ENCODE peak calls at places on chromosomes 7 and 10, in four cellular contexts. F is HepG2, T is GM12878, Q is K562. I is an unnamed sample.

GRCh38 chr7:24978837-24979469 is 1.0 kb downstream of the OSBPL3 start:
- DNase-seq in F (no peak), T (no peak), Q (no peak), I (peak; percentile 56)

GRCh38 chr10:49096890-49097445 is 18.4 kb downstream of the VSTM4 start:
- DNase-seq in F (no peak), T (no peak), Q (no peak), I (no peak)

GRCh38 chr10:43120948-43121290 is 17.3 kb upstream of the CSGALNACT2 start:
- DNase-seq in F (no peak), T (peak; percentile 56), Q (no peak), I (no peak)

GRCh38 chr7:42002654-42003053 is 234.4 kb downstream of the GLI3 start:
- DNase-seq in F (no peak), T (no peak), Q (no peak), I (no peak)

GRCh38 chr10:511849-512191 is 177.6 kb downstream of the DIP2C start:
- DNase-seq in F (no peak), T (no peak), Q (no peak), I (no peak)

GRCh38 chr7:2719007-2719406 is 31.0 kb downstream of the AMZ1 start:
- DNase-seq in F (no peak), T (no peak), Q (peak; percentile 69), I (peak; percentile 29)

GRCh38 chr10:124152139-124152780 is 58.9 kb upstream of the CHST15 start:
- DNase-seq in F (peak; percentile 38), T (no peak), Q (no peak), I (no peak)

GRCh38 chr10:73887038-73888015 is 13.0 kb upstream of the CAMK2G start:
- DNase-seq in F (no peak), T (no peak), Q (no peak), I (no peak)

GRCh38 chr10:91513598-91513997 is 103.5 kb downstream of the HECTD2 start:
- DNase-seq in F (no peak), T (no peak), Q (no peak), I (no peak)

GRCh38 chr7:78018541-78019456 is 220.2 kb downstream of the PHTF2 start:
- DNase-seq in F (no peak), T (no peak), Q (no peak), I (peak; percentile 51)

GRCh38 chr7:17530249-17530648 is 231.8 kb downstream of the AHR start:
- DNase-seq in F (no peak), T (no peak), Q (no peak), I (no peak)

DNA sequence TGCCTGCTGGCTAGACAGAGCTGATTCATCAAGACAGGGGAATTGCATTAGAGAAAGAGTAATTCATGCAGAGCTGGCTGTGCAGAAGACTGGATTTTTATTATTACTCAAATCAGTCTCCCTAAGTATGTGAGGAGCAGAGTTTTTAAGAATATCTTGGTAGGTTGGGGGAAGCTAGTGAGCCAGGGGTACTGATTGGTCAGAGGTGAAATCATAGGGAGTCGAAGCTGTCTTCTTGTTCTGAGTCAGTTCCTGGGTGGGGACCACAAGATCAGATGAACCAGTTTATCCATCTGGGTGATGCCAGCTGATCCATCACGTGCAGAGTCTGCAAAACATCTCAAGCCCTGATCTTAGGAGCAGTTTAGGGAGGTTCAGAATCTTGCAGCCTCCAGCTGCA is 39.8 kb downstream of the FOXI2 start:
- DNase-seq in F (no peak), T (no peak), Q (no peak), I (no peak)
- TF ChIP-seq HDAC6 in F (no peak), T (no peak), Q (no peak), I (no peak)

GRCh38 chr10:60733826-60734225 is 44.5 kb upstream of the CDK1 start:
- DNase-seq in F (no peak), T (no peak), Q (no peak), I (no peak)
- TF ChIP-seq HDAC6 in F (no peak), T (no peak), Q (no peak), I (no peak)

GRCh38 chr10:112754001-112754411 is 196.0 kb upstream of the TCF7L2 start:
- DNase-seq in F (no peak), T (no peak), Q (no peak), I (no peak)

GRCh38 chr10:112750427-112751167 is 199.4 kb upstream of the TCF7L2 start:
- DNase-seq in F (peak; percentile 82), T (no peak), Q (no peak), I (no peak)

GRCh38 chr10:112751651-112752050 is 198.4 kb upstream of the TCF7L2 start:
- DNase-seq in F (no peak), T (no peak), Q (no peak), I (no peak)

GRCh38 chr10:112755446-112756117 is 194.5 kb upstream of the TCF7L2 start:
- DNase-seq in F (peak; percentile 77), T (no peak), Q (no peak), I (no peak)

DNA sequence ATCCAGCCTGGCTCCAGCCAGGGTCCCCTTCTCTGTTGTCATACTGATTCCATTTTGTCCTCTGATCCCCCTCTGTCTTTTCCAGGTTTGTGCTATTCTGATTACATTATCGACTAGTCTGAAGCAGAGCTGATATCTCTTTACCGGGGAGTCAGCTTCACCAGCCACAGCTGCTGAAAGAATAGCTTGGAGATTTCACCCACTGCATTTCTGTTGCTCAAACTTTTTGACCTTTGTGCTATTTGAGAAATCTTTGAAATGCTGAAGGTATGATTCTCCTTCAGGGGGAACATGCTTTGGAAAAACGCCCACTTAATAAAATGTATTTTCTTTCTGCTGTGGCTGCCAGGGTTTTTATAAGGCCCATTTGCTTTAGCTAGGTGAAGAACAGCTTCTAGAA is 197.8 kb upstream of the TCF7L2 start:
- DNase-seq in F (no peak), T (no peak), Q (no peak), I (no peak)
- TF ChIP-seq HDAC6 in F (no peak), T (no peak), Q (no peak), I (no peak)

GRCh38 chr7:74356589-74357315 is 67.5 kb downstream of the CLIP2 start:
- DNase-seq in F (no peak), T (no peak), Q (no peak), I (no peak)

GRCh38 chr7:74354009-74354408 is 64.8 kb downstream of the CLIP2 start:
- DNase-seq in F (no peak), T (no peak), Q (no peak), I (no peak)

GRCh38 chr7:74351836-74352235 is 62.6 kb downstream of the CLIP2 start:
- DNase-seq in F (no peak), T (no peak), Q (no peak), I (no peak)

GRCh38 chr7:74350751-74351150 is 61.5 kb downstream of the CLIP2 start:
- DNase-seq in F (no peak), T (no peak), Q (no peak), I (no peak)

DNA sequence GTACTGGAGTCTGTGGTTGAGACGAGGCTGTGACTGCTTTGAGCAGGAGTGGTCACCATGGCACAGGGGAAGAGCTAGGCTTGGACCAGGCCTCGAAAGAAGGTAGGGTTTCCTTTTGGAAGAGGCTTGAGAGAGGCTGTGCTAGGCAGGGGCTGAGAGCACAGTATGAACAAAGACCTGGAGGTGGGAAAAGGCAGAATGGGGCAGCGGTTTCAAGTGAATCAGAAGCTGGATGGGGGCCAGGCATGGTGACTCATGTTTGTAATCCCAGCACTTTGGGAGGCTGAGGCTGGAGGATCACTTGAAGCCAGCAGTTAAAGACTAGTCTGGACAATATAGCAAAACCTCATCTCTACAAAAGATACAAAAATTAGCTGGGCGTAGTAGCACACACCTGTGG is 65.9 kb downstream of the CLIP2 start:
- DNase-seq in F (peak; percentile 20), T (no peak), Q (peak; percentile 32), I (no peak)
- TF ChIP-seq HDAC6 in F (no peak), T (no peak), Q (no peak), I (no peak)

GRCh38 chr7:99195867-99196266 is 12.0 kb downstream of the KPNA7 start:
- DNase-seq in F (no peak), T (no peak), Q (no peak), I (no peak)
- TF ChIP-seq HDAC6 in F (no peak), T (no peak), Q (no peak), I (no peak)

DNA sequence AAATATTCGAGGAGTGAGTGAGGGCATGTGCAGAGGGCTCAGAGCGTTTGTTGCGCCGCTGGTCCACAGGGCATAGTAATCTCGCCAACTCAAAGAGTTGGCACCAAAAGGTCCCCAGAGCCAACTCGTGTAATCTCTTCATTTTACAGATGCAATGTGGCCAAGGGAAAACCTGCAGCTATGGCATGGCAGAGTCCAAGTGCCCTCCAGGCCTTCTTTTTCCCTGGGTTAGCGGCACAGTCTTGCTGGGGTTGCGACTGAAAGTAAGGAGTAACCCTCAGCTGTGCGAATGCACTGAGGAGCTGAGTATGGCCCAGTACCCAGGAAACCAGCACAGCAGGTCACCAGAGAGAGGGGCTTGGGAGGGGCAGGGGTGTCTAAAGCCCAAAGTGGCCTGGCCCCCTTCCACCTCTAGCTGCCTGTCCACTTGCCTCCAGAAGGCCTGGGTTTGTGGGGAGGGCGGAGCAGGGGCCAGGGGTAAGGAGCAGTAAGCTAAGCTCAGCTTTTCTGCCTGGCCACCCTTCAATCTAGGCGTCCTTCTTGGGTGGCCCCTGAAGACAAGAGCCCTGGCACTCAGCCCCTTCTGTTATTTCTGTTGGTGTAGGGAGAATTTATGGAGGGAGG is 3.3 kb upstream of the GAD2 start:
- DNase-seq in F (no peak), T (no peak), Q (no peak), I (no peak)
- TF ChIP-seq HDAC6 in F (no peak), T (no peak), Q (no peak), I (no peak)

GRCh38 chr10:126175586-126176258 is 212.6 kb downstream of the ADAM12 start:
- DNase-seq in F (no peak), T (no peak), Q (no peak), I (no peak)
- TF ChIP-seq HDAC6 in F (no peak), T (no peak), Q (no peak), I (no peak)